ENCODE peak calls at places on chromosomes 16 and 17, in eight cellular contexts. L is skeletal muscle cell, K is EL, Q is NCI-H1105 treated with DMSO at 0.1 percent for 48 hours, Y is dermis microvascular lymphatic vessel endothelial cell, H is choroid plexus epithelial cell, I is non-pigmented ciliary epithelial cell, R is BE2C. U is an unnamed sample.

GRCh38 chr16:11624645-11625607 is 38.2 kb upstream of the LITAF start:
- DNase-seq in I (no peak), R (no peak), Q (no peak), Y (no peak), H (no peak), K (no peak), L (no peak), U (no peak)

GRCh38 chr17:76446449-76447231 is 6.3 kb downstream of the UBE2O start:
- DNase-seq in H (peak; percentile 92), K (peak; percentile 90), L (peak; percentile 64), Q (no peak), I (peak; percentile 57), Y (peak; percentile 49), R (no peak), U (no peak)

GRCh38 chr16:89365044-89365467 is 125.3 kb downstream of the ANKRD11 start:
- DNase-seq in R (no peak), H (peak; percentile 78), Q (no peak), K (peak; percentile 83), I (peak; percentile 60), L (no peak), Y (peak; percentile 50), U (no peak)

GRCh38 chr17:62696256-62696655 is 68.8 kb downstream of the MRC2 start:
- DNase-seq in R (no peak), I (no peak), L (no peak), Q (no peak), K (no peak), H (no peak), Y (no peak), U (no peak)

GRCh38 chr17:77424585-77425344 is 284.0 kb downstream of the SEC14L1 start:
- DNase-seq in K (peak; percentile 96), Y (peak; percentile 85), H (peak; percentile 99), R (peak; percentile 92), Q (no peak), L (peak; percentile 96), I (peak; percentile 75), U (no peak)

GRCh38 chr16:56190903-56191806 is at the start of gene GNAO1:
- DNase-seq in Q (peak; percentile 82), K (peak; percentile 82), H (peak; percentile 37), Y (peak; percentile 51), L (peak; percentile 9), I (no peak), R (peak; percentile 91), U (peak; percentile 50)

GRCh38 chr16:29757950-29758466 is 12.2 kb upstream of the C16orf54 start:
- DNase-seq in Y (no peak), Q (no peak), L (peak; percentile 19), I (peak; percentile 32), R (no peak), K (peak; percentile 25), H (peak; percentile 81), U (no peak)

GRCh38 chr16:67525176-67525860 is 3.3 kb upstream of the RIPOR1 start:
- DNase-seq in K (peak; percentile 69), I (no peak), L (no peak), R (no peak), Y (no peak), Q (no peak), H (peak; percentile 67), U (no peak)

GRCh38 chr17:9020096-9020823 is 1.1 kb upstream of the NTN1 start:
- DNase-seq in H (no peak), L (no peak), Y (no peak), Q (no peak), R (no peak), I (no peak), K (no peak), U (no peak)

GRCh38 chr17:42514867-42515266 is 21.2 kb upstream of the NAGLU start:
- DNase-seq in K (no peak), Y (no peak), I (no peak), L (no peak), Q (no peak), H (peak; percentile 55), R (no peak), U (no peak)

GRCh38 chr17:75352079-75352569 is 53.4 kb downstream of the GRB2 start:
- DNase-seq in H (peak; percentile 27), Q (peak; percentile 33), I (no peak), L (no peak), K (no peak), Y (no peak), R (peak; percentile 37), U (no peak)

GRCh38 chr17:71753070-71753469 is 367.8 kb upstream of the SOX9 start:
- DNase-seq in Y (no peak), Q (no peak), K (no peak), I (no peak), R (no peak), H (no peak), L (no peak), U (no peak)

GRCh38 chr17:66555605-66556004 is 253.2 kb downstream of the PRKCA start:
- DNase-seq in H (no peak), K (no peak), Y (no peak), R (no peak), I (no peak), Q (no peak), L (no peak), U (no peak)

GRCh38 chr17:9529033-9529748 is 46.4 kb downstream of the STX8 start:
- DNase-seq in Q (no peak), K (peak; percentile 26), R (no peak), Y (peak; percentile 55), H (peak; percentile 69), L (no peak), I (no peak), U (no peak)

GRCh38 chr17:47335101-47335936 is 11.6 kb downstream of the EFCAB13 start:
- DNase-seq in Y (peak; percentile 69), L (no peak), I (no peak), K (no peak), R (no peak), H (peak; percentile 41), Q (no peak), U (no peak)

GRCh38 chr17:2435181-2435741 is 34.4 kb upstream of the MNT start:
- DNase-seq in K (no peak), R (no peak), Y (no peak), I (no peak), Q (peak; percentile 87), H (peak; percentile 38), L (no peak), U (peak; percentile 58)

GRCh38 chr17:74690409-74690825 is 22.3 kb downstream of the CD300LF start:
- DNase-seq in Q (no peak), L (no peak), K (no peak), R (no peak), Y (no peak), I (no peak), H (no peak), U (no peak)

GRCh38 chr17:14593956-14594355 is 293.1 kb downstream of the HS3ST3B1 start:
- DNase-seq in Q (no peak), R (no peak), Y (no peak), H (no peak), K (no peak), I (no peak), L (no peak), U (no peak)

GRCh38 chr16:86604436-86605220 is 26.3 kb downstream of the FOXL1 start:
- DNase-seq in Q (no peak), K (no peak), R (no peak), L (no peak), Y (no peak), I (no peak), H (no peak), U (no peak)

GRCh38 chr16:77191259-77191969 is 424 bp downstream of the MON1B start:
- DNase-seq in H (peak; percentile 15), K (peak; percentile 11), I (no peak), R (no peak), Q (no peak), L (no peak), Y (peak; percentile 21), U (no peak)

GRCh38 chr17:42111901-42112551 is 488 bp downstream of the DHX58 start:
- DNase-seq in L (no peak), I (no peak), Q (no peak), K (peak; percentile 78), H (peak; percentile 56), Y (peak; percentile 23), R (no peak), U (no peak)

GRCh38 chr17:82598256-82599011 is 49.8 kb downstream of the WDR45B start:
- DNase-seq in R (no peak), H (peak; percentile 73), K (peak; percentile 52), I (peak; percentile 22), Y (no peak), Q (no peak), L (no peak), U (no peak)

GRCh38 chr17:27419156-27419555 is 37.1 kb upstream of the KSR1 start:
- DNase-seq in I (no peak), R (no peak), K (no peak), L (no peak), Q (no peak), H (no peak), Y (no peak), U (no peak)

U was measured in NCI-H748 treated with DMSO at 0.1 percent for 48 hours.